ENCODE peak calls at places on chromosomes 4 and X, in six cellular contexts. One of them, this sample, is unnamed. For H3K9me3, the result is how much of the 10 kb centered on the place peaks cover.

GRCh38 chr4:25628441-25628840 is 27.2 kb upstream of the SLC34A2 start:
- DNase-seq in ovary: no peak
- DNase-seq in right lobe of liver: no peak
- DNase-seq in heart right ventricle: no peak
- DNase-seq in WERI-Rb-1: no peak
- DNase-seq in PC-9: no peak
- DNase-seq in this sample: no peak

GRCh38 chr4:123398803-123399637 is 2.4 kb downstream of the SPRY1 start:
- DNase-seq in WERI-Rb-1: peak
- DNase-seq in right lobe of liver: peak
- DNase-seq in PC-9: peak
- DNase-seq in ovary: peak
- DNase-seq in heart right ventricle: peak
- DNase-seq in this sample: peak

GRCh38 chrX:155070038-155070437 is 898 bp downstream of the CMC4 start:
- DNase-seq in right lobe of liver: no peak
- DNase-seq in WERI-Rb-1: no peak
- DNase-seq in ovary: no peak
- DNase-seq in PC-9: no peak
- DNase-seq in heart right ventricle: no peak
- DNase-seq in this sample: no peak

GRCh38 chr4:25913056-25913850 is 767 bp upstream of the SMIM20 start:
- DNase-seq in ovary: peak
- DNase-seq in WERI-Rb-1: peak
- DNase-seq in PC-9: no peak
- DNase-seq in heart right ventricle: peak
- DNase-seq in right lobe of liver: peak
- DNase-seq in this sample: peak

GRCh38 chrX:87710580-87710979 is 193.0 kb downstream of the KLHL4 start:
- DNase-seq in WERI-Rb-1: no peak
- DNase-seq in heart right ventricle: no peak
- DNase-seq in PC-9: no peak
- DNase-seq in ovary: no peak
- DNase-seq in right lobe of liver: no peak
- DNase-seq in this sample: no peak

GRCh38 chr4:3868146-3868840 is 102.1 kb downstream of the ADRA2C start:
- DNase-seq in heart right ventricle: no peak
- DNase-seq in ovary: peak
- DNase-seq in PC-9: no peak
- DNase-seq in right lobe of liver: no peak
- DNase-seq in WERI-Rb-1: peak
- DNase-seq in this sample: peak

GRCh38 chrX:20620301-20620700 is 353.6 kb upstream of the RPS6KA3 start:
- DNase-seq in ovary: no peak
- DNase-seq in WERI-Rb-1: no peak
- DNase-seq in heart right ventricle: no peak
- DNase-seq in PC-9: no peak
- DNase-seq in right lobe of liver: no peak
- DNase-seq in this sample: no peak

GRCh38 chr4:129394635-129395034 is 298.7 kb downstream of the C4orf33 start:
- DNase-seq in ovary: no peak
- DNase-seq in PC-9: no peak
- DNase-seq in WERI-Rb-1: no peak
- DNase-seq in right lobe of liver: no peak
- DNase-seq in heart right ventricle: no peak
- DNase-seq in this sample: no peak

GRCh38 chrX:105744291-105744690 is 78.0 kb upstream of the NRK start:
- DNase-seq in PC-9: no peak
- DNase-seq in WERI-Rb-1: no peak
- DNase-seq in ovary: no peak
- DNase-seq in heart right ventricle: no peak
- DNase-seq in right lobe of liver: no peak
- DNase-seq in this sample: no peak

GRCh38 chrX:38166478-38167083 is 54.1 kb downstream of the SRPX start:
- DNase-seq in right lobe of liver: no peak
- DNase-seq in PC-9: no peak
- DNase-seq in ovary: no peak
- DNase-seq in WERI-Rb-1: peak
- DNase-seq in heart right ventricle: no peak
- DNase-seq in this sample: no peak

GRCh38 chr4:123037809-123038208 is 115.4 kb upstream of the NUDT6 start:
- DNase-seq in WERI-Rb-1: no peak
- DNase-seq in heart right ventricle: no peak
- DNase-seq in PC-9: no peak
- DNase-seq in ovary: no peak
- DNase-seq in right lobe of liver: no peak
- DNase-seq in this sample: no peak

DNA sequence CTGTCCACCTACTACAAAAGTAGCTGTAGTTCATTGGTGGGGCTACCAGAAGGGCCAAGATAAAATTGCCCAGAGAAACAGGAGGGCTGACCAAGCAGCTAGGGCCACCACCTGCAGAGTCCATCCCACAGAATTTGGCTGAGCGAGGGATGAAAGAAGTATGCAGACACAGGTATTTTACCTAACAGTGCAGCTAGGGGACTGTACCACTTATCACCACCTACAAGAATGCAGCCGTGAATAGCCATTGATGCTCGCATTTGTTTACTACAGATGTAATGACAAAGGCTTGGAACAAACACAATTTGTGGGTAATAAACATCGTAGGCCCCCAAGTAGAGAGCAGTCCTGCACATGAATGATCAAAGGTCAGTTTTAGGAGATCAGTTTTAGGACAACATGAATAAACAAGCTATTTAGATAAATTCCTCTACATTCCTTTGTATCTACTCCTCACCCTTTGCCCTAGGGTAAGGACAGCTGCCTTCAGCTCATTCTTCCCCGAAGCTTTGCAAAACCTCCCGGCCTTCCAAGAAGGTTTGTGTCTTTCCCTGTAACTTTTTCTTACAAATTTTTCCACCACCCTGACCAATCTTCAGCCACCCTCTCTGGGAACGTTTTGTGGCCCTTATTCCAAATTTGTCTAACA is 49.5 kb downstream of the ZNF718 start:
- DNase-seq in ovary: no peak
- DNase-seq in right lobe of liver: no peak
- DNase-seq in WERI-Rb-1: no peak
- DNase-seq in PC-9: no peak
- DNase-seq in heart right ventricle: no peak
- DNase-seq in this sample: no peak
- H3K9me3 ChIP-seq in ovary: under half
- H3K9me3 ChIP-seq in right lobe of liver: under half
- H3K9me3 ChIP-seq in WERI-Rb-1: under half
- H3K9me3 ChIP-seq in PC-9: under half
- H3K9me3 ChIP-seq in heart right ventricle: under half
- H3K9me3 ChIP-seq in this sample: half or more

GRCh38 chr4:61760820-61761219 is 560.7 kb downstream of the ADGRL3 start:
- DNase-seq in heart right ventricle: no peak
- DNase-seq in ovary: no peak
- DNase-seq in right lobe of liver: no peak
- DNase-seq in PC-9: no peak
- DNase-seq in WERI-Rb-1: no peak
- DNase-seq in this sample: no peak

GRCh38 chr4:61763682-61764081 is 563.6 kb downstream of the ADGRL3 start:
- DNase-seq in right lobe of liver: no peak
- DNase-seq in WERI-Rb-1: no peak
- DNase-seq in PC-9: no peak
- DNase-seq in ovary: no peak
- DNase-seq in heart right ventricle: no peak
- DNase-seq in this sample: no peak

DNA sequence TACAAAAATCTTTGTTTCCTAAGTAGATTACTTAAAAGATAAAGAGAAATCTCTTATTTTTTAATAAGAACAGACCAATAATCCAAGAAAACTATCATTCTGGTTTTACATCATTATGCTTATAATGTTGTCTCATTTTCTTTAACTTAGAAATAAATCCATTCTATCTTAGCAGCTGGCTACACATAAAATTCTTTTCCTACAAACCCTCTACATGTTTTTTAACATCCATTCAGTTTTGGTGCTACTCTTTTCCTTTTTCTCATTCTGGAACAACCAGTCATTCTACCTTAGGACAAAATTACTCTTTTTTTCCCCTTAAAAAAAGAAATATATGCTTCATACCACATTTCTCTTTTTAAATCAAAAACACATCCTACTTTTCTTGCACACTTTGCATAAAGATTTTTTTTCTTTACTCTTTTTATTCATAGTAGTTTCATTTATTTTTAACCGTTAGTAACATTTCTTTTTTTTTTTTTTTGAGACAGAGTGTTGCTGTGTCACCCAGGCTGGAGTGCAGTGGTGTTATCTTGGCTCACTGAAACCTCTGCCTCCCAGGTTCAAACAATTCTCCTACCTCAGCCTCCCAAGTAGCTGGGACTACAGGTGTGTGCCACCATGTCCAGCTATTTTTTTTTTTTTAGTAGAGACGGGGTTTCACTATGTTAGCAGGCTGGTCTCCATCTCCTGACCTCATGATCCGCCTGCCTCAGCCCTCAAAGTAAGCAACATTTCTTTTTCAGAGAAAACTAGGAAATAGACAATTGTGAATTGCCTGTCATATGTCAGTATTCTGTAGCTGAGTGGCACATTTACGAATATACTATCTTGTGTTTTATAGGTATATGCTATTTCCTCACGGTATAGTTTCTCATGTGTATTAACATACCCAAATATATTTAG is 562.8 kb downstream of the ADGRL3 start:
- DNase-seq in PC-9: no peak
- DNase-seq in WERI-Rb-1: no peak
- DNase-seq in heart right ventricle: no peak
- DNase-seq in ovary: no peak
- DNase-seq in right lobe of liver: no peak
- DNase-seq in this sample: no peak
- H3K9me3 ChIP-seq in PC-9: under half
- H3K9me3 ChIP-seq in WERI-Rb-1: under half
- H3K9me3 ChIP-seq in heart right ventricle: under half
- H3K9me3 ChIP-seq in ovary: under half
- H3K9me3 ChIP-seq in right lobe of liver: under half
- H3K9me3 ChIP-seq in this sample: under half

DNA sequence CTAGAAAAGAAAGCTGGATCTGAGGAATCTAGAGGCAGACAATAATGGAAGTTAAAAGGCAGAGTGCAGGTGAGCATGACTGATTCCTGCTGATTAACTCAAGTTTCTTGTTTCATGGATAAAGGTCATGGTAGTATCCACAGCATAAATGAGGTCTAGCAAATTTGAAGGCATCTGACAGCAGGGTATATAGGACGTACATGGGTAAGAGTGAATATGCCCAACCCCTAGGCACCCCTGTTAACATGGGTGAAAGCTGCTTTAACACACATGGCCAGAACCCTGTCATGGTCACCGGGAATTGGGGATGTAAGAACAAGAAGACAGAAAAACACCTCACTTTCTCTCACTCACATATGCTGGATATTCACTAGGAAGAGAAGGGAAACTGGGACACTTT is 25.0 kb downstream of the NLRP2B start:
- DNase-seq in WERI-Rb-1: no peak
- DNase-seq in heart right ventricle: no peak
- DNase-seq in PC-9: no peak
- DNase-seq in right lobe of liver: no peak
- DNase-seq in ovary: no peak
- DNase-seq in this sample: no peak
- H3K9me3 ChIP-seq in WERI-Rb-1: under half
- H3K9me3 ChIP-seq in heart right ventricle: under half
- H3K9me3 ChIP-seq in PC-9: under half
- H3K9me3 ChIP-seq in right lobe of liver: under half
- H3K9me3 ChIP-seq in ovary: under half
- H3K9me3 ChIP-seq in this sample: under half

GRCh38 chrX:80293354-80293753 is 126.9 kb upstream of the TENT5D start:
- DNase-seq in heart right ventricle: no peak
- DNase-seq in WERI-Rb-1: no peak
- DNase-seq in ovary: no peak
- DNase-seq in PC-9: no peak
- DNase-seq in right lobe of liver: no peak
- DNase-seq in this sample: no peak

GRCh38 chrX:80285131-80285773 is 135.0 kb upstream of the TENT5D start:
- DNase-seq in WERI-Rb-1: peak
- DNase-seq in right lobe of liver: no peak
- DNase-seq in ovary: no peak
- DNase-seq in PC-9: no peak
- DNase-seq in heart right ventricle: no peak
- DNase-seq in this sample: no peak

GRCh38 chrX:80290834-80291233 is 129.4 kb upstream of the TENT5D start:
- DNase-seq in ovary: no peak
- DNase-seq in PC-9: no peak
- DNase-seq in WERI-Rb-1: no peak
- DNase-seq in right lobe of liver: no peak
- DNase-seq in heart right ventricle: no peak
- DNase-seq in this sample: no peak
- H3K9me3 ChIP-seq in ovary: under half
- H3K9me3 ChIP-seq in PC-9: under half
- H3K9me3 ChIP-seq in WERI-Rb-1: under half
- H3K9me3 ChIP-seq in right lobe of liver: under half
- H3K9me3 ChIP-seq in heart right ventricle: under half
- H3K9me3 ChIP-seq in this sample: under half

GRCh38 chr4:35709080-35709479 is 535.2 kb downstream of the ARAP2 start:
- DNase-seq in right lobe of liver: no peak
- DNase-seq in WERI-Rb-1: no peak
- DNase-seq in heart right ventricle: no peak
- DNase-seq in ovary: no peak
- DNase-seq in PC-9: no peak
- DNase-seq in this sample: no peak

GRCh38 chr4:35711127-35711526 is 533.2 kb downstream of the ARAP2 start:
- DNase-seq in heart right ventricle: no peak
- DNase-seq in WERI-Rb-1: no peak
- DNase-seq in ovary: no peak
- DNase-seq in PC-9: no peak
- DNase-seq in right lobe of liver: no peak
- DNase-seq in this sample: no peak

DNA sequence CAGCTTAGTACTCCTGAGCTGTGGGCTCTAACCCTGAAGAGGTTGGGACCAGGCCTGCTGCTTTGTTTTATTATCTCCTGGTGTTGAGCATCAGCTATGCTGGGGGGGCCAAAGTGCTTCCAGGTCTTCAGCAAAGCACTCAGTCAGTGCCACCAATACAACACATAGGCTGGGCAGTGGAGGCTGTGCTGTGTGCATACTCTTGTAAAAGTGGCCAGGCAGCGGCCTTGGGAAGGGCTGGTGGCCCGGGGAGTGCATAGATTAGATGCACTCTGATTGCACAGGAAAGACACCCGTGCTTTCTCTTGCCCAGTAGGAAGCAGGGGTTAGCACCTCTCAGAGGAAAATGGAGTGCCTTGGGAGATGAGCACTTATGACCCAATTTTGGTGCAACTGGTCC is 534.0 kb downstream of the ARAP2 start:
- DNase-seq in PC-9: no peak
- DNase-seq in WERI-Rb-1: no peak
- DNase-seq in heart right ventricle: no peak
- DNase-seq in right lobe of liver: no peak
- DNase-seq in ovary: no peak
- DNase-seq in this sample: no peak
- H3K9me3 ChIP-seq in PC-9: under half
- H3K9me3 ChIP-seq in WERI-Rb-1: under half
- H3K9me3 ChIP-seq in heart right ventricle: under half
- H3K9me3 ChIP-seq in right lobe of liver: under half
- H3K9me3 ChIP-seq in ovary: under half
- H3K9me3 ChIP-seq in this sample: under half

GRCh38 chr4:8901335-8901734 is 29.7 kb upstream of the HMX1 start:
- DNase-seq in WERI-Rb-1: no peak
- DNase-seq in heart right ventricle: no peak
- DNase-seq in PC-9: no peak
- DNase-seq in ovary: no peak
- DNase-seq in right lobe of liver: no peak
- DNase-seq in this sample: no peak
- H3K9me3 ChIP-seq in WERI-Rb-1: under half
- H3K9me3 ChIP-seq in heart right ventricle: under half
- H3K9me3 ChIP-seq in PC-9: under half
- H3K9me3 ChIP-seq in ovary: under half
- H3K9me3 ChIP-seq in right lobe of liver: under half
- H3K9me3 ChIP-seq in this sample: under half

GRCh38 chr4:33911951-33912350 is 2332.4 kb downstream of the ARAP2 start:
- DNase-seq in WERI-Rb-1: no peak
- DNase-seq in right lobe of liver: no peak
- DNase-seq in PC-9: no peak
- DNase-seq in ovary: no peak
- DNase-seq in heart right ventricle: no peak
- DNase-seq in this sample: no peak
- H3K9me3 ChIP-seq in WERI-Rb-1: under half
- H3K9me3 ChIP-seq in right lobe of liver: under half
- H3K9me3 ChIP-seq in PC-9: under half
- H3K9me3 ChIP-seq in ovary: under half
- H3K9me3 ChIP-seq in heart right ventricle: under half
- H3K9me3 ChIP-seq in this sample: under half